ENCODE peak calls at places on chromosomes 4 and X, in five cellular contexts. C is astrocyte of the spinal cord, Z is left lung, K is stomach, E is RWPE2. W is an unnamed sample.

GRCh38 chr4:80967346-80967745 is 63.2 kb upstream of the BMP3 start:
- DNase-seq in C (no peak), K (no peak), E (no peak), Z (no peak), W (no peak)

GRCh38 chrX:10166731-10167149 is 10.0 kb downstream of the CLCN4 start:
- DNase-seq in E (no peak), Z (peak), C (no peak), K (peak), W (no peak)

GRCh38 chrX:41721590-41721989 is 2.4 kb upstream of the GPR82 start:
- DNase-seq in C (no peak), Z (no peak), E (no peak), K (no peak), W (no peak)

GRCh38 chrX:154348114-154348531 is 26.3 kb downstream of the FLNA start:
- DNase-seq in K (no peak), Z (peak), C (no peak), E (peak), W (no peak)

GRCh38 chr4:38563703-38564490 is 100.1 kb upstream of the KLF3 start:
- DNase-seq in C (peak), E (no peak), Z (no peak), K (no peak), W (peak)

GRCh38 chr4:2007804-2008670 is 737 bp downstream of the NELFA start:
- DNase-seq in C (no peak), K (no peak), Z (peak), E (no peak), W (no peak)

GRCh38 chr4:24013666-24014422 is 124.0 kb upstream of the PPARGC1A start:
- DNase-seq in E (no peak), Z (no peak), K (no peak), C (no peak), W (no peak)

GRCh38 chrX:82742351-82742750 is 765.7 kb upstream of the POU3F4 start:
- DNase-seq in E (no peak), Z (no peak), C (no peak), K (no peak), W (no peak)

GRCh38 chr4:48138936-48139335 is 4.9 kb upstream of the TXK start:
- DNase-seq in C (no peak), K (no peak), Z (no peak), E (no peak), W (no peak)

GRCh38 chr4:133598779-133599178 is 449.7 kb downstream of the PCDH10 start:
- DNase-seq in K (no peak), C (no peak), Z (no peak), E (no peak), W (no peak)

GRCh38 chr4:120071192-120071795 is 4.6 kb upstream of the MAD2L1 start:
- DNase-seq in E (no peak), Z (no peak), C (peak), K (no peak), W (no peak)

GRCh38 chr4:119080721-119081541 is 54.7 kb upstream of the MYOZ2 start:
- DNase-seq in E (no peak), C (peak), K (no peak), Z (no peak), W (no peak)

GRCh38 chrX:39856472-39857121 is 241.2 kb downstream of the BCOR start:
- DNase-seq in K (peak), E (no peak), Z (no peak), C (no peak), W (no peak)

GRCh38 chr4:138938371-138938699 is 77.2 kb upstream of the NOCT start:
- DNase-seq in K (no peak), Z (no peak), C (peak), E (no peak), W (no peak)

GRCh38 chr4:21011106-21011505 is 310.8 kb downstream of the PACRGL start:
- DNase-seq in Z (no peak), C (no peak), E (no peak), K (no peak), W (no peak)

GRCh38 chr4:140628016-140628415 is 59.3 kb upstream of the UCP1 start:
- DNase-seq in Z (no peak), E (no peak), K (no peak), C (no peak), W (no peak)

GRCh38 chr4:70190579-70190978 is 4.9 kb upstream of the ODAM start:
- DNase-seq in E (no peak), C (no peak), Z (no peak), K (no peak), W (no peak)

GRCh38 chrX:145825896-145826295 is 8.3 kb downstream of the SLITRK2 start:
- DNase-seq in E (no peak), K (no peak), C (peak), Z (no peak), W (no peak)

GRCh38 chr4:123858465-123858864 is 461.9 kb downstream of the SPRY1 start:
- DNase-seq in C (no peak), K (no peak), Z (no peak), E (no peak), W (no peak)

GRCh38 chr4:123618606-123619005 is 222.0 kb downstream of the SPRY1 start:
- DNase-seq in C (no peak), E (no peak), K (no peak), Z (no peak), W (no peak)

GRCh38 chr4:3871881-3872833 is 106.0 kb downstream of the ADRA2C start:
- DNase-seq in C (no peak), K (no peak), E (peak), Z (peak), W (no peak)

GRCh38 chrX:51804741-51805140 is 61.5 kb downstream of the GSPT2 start:
- DNase-seq in Z (no peak), E (no peak), C (no peak), K (no peak), W (no peak)
- TF ChIP-seq CTCF in Z (no peak), E (no peak), C (no peak), K (no peak), W (no peak)

GRCh38 chr4:146453192-146453591 is 68.5 kb downstream of the SLC10A7 start:
- DNase-seq in E (no peak), Z (no peak), K (no peak), C (no peak), W (no peak)

GRCh38 chr4:146456681-146457080 is 65.1 kb downstream of the SLC10A7 start:
- DNase-seq in C (no peak), E (no peak), Z (no peak), K (no peak), W (no peak)

DNA sequence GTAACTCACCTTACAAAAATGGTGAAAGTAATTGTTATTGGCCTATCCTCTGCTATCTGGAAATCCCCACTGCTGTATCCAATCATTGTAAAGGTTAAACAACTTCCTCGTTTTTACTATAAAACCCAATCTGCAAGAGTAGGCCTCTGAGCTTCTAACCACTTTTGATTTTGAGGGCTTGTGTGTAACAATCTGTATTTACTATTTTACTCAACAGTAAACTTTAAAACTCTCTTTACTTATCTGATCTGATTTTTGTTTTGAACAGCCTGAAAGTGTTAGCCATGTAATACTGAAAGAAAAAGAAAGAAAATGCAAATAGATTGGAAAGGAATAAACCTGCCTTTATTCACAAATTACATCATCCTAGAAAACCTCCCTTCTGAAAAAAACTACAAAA is 63.1 kb downstream of the SLC10A7 start:
- DNase-seq in E (no peak), Z (no peak), K (no peak), C (no peak), W (no peak)
- H3K4me3 ChIP-seq in E (no peak), Z (no peak), K (no peak), C (no peak), W (no peak)

DNA sequence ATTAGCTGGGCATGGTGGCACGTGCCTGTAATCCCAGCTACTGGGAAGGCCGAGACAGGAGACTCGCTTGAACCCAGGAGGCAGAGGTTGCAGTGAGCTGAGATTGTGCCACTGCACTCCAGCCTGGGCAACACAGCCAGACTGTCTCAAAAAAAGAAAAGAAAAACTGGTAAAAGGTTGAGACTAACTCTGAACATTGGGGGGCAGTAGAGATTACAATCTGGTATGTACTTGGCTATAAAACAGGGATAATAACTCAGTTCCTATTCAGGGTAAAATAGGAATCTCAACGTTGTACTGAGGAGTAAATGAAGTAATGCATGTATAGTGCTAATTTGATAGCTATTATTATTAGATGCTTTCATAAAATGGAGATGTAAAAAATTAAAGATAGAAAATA is 12.5 kb upstream of the KLF8 start:
- DNase-seq in Z (no peak), K (no peak), E (no peak), C (no peak), W (no peak)
- TF ChIP-seq CTCF in Z (no peak), K (no peak), E (peak), C (no peak), W (peak)

GRCh38 chr4:99324978-99325377 is 3.8 kb upstream of the ADH1B start:
- DNase-seq in Z (no peak), E (no peak), C (peak), K (peak), W (no peak)

GRCh38 chr4:99324361-99324760 is 3.2 kb upstream of the ADH1B start:
- DNase-seq in K (no peak), C (no peak), Z (no peak), E (no peak), W (no peak)

GRCh38 chr4:99323761-99324160 is 2.6 kb upstream of the ADH1B start:
- DNase-seq in K (no peak), Z (no peak), E (no peak), C (no peak), W (no peak)

GRCh38 chr4:99317354-99317753 is 3.8 kb downstream of the ADH1B start:
- DNase-seq in C (no peak), K (no peak), Z (no peak), E (no peak), W (no peak)

DNA sequence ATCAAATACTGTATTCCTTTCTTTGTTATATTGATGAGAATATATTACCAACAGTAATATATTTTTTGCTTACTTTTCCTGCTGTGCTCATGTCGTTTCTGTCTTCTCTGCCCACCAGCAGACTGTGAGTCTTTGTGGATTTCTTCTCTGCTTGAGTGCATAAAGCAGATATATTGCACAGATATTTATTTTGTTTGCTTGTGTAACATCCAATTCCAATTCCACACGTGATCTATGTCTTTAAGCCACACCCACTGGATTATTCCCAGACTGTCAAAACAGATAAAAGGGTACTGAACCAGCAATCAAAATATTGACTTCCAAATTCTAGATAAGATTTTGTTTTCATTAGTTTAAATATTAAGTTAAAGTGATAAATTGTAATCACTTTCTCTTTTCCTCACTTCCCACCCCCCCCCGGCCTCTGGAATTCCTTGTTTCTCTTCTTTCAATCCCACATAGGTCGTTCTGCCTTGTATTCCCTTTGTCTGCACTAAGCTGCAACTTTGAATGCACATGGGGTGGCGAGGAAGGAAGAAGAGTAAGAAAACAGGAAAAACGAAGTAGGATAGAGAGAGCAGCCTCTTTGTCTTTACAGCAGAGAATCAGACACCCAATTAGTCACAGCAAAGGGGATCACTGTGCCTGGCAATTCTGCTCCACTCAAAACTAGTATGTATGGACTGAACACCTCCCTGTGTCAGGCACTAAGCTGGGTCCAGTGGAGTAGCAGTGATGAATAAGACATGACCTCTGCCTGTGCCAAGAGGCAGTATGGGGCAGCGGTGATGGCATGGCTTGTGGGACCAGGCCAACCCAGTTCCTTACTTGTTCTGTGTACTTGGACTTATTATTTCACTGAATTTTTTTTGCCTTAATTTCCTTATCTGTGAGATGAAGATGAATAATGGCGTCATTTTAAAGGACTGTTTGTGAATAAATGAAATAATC is at the start of gene ADH1B:
- DNase-seq in Z (no peak), E (no peak), K (no peak), C (no peak), W (no peak)
- H3K4me3 ChIP-seq in Z (peak), E (no peak), K (peak), C (no peak), W (no peak)

DNA sequence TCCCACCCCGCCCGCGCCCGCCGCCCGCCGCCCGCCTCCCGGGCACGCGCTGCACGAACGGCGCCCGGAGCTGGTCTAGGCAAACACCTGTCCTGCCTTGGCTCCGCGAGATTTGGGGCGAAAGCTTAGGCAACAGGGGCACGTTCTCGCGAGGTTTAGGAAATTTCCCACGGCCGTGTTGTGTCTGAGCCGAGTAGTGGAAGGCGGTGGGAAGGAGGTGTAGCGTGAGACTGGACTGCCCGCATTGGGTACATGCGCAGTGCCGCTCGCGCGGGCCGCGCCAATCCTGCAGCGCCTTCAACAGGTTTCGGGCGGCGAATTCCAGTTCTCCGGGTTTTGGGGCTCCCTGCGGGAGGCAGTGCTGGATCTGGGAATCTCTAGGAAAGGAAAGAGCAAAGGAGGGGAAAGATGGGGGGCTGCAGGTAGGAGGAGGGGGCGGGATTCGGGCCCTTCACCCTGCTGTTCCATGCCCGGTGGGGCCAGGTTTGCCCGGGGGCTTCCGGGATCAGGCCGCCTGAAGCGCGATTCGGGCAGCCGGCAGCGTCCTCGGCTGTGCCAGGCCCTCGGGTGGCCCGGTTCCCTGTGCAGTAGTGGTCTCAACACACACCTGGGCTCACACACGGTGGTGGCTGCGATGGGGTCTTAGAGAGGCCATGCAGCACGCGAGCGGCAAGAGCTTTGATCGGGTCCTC is 1.2 kb upstream of the RBPJ start:
- DNase-seq in E (peak), Z (peak), K (peak), C (peak), W (peak)
- TF ChIP-seq CTCF in E (peak), Z (no peak), K (no peak), C (no peak), W (peak)

GRCh38 chr4:180542445-180543100 is 1700.6 kb upstream of the TENM3 start:
- DNase-seq in C (peak), E (peak), Z (no peak), K (no peak), W (no peak)

GRCh38 chr4:180539284-180539683 is 1703.9 kb upstream of the TENM3 start:
- DNase-seq in Z (no peak), C (no peak), E (no peak), K (no peak), W (no peak)

GRCh38 chr4:180538384-180539052 is 1704.7 kb upstream of the TENM3 start:
- DNase-seq in K (no peak), Z (no peak), E (no peak), C (no peak), W (no peak)

DNA sequence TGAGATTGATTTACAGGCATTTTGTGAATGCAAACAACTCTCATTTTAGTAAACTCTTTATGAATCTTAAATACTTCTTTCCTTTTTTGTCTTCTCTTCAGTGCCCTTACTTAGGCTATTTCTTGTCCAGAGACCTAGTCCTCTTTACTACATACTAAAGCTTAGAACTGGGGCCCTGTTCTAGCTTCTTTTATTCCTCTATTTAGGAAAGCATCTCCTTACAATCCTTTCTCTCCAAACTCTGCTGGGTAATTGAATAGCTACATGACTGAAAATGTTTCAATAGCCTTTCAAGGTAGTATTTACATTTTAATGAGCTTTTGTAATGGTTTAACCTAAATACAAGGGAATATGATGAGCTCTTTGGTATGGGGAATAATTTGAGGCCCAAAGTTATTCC is 1701.5 kb upstream of the TENM3 start:
- DNase-seq in C (no peak), Z (no peak), K (no peak), E (no peak), W (no peak)
- H3K4me3 ChIP-seq in C (no peak), Z (no peak), K (no peak), E (no peak), W (no peak)

GRCh38 chrX:135185795-135186443 is 14.7 kb upstream of the CT55 start:
- DNase-seq in C (peak), E (no peak), K (no peak), Z (no peak), W (no peak)
- TF ChIP-seq CTCF in C (peak), E (peak), K (no peak), Z (peak), W (peak)

GRCh38 chrX:130060122-130061069 is 49.9 kb downstream of the ELF4 start:
- DNase-seq in K (peak), Z (peak), C (peak), E (no peak), W (peak)
- H3K4me3 ChIP-seq in K (peak), Z (peak), C (peak), E (peak), W (peak)

DNA sequence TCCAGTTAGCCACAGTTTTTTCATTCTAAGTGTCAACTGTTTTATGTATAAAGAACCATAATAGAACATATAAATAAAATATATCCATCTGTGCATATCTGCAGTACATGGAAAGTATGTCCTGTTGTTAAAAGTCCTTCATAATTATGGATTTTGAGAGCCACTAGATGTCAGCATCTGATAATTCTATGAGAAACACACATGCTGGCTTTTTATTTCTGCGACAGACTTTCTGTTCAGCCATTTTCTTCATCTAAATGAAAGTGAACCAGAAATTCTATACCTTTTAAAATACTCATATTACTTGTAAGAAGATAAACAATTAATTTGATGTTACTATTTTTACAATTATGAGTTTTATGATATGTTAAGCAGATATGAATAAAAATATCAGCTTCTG is 251.4 kb downstream of the GPM6A start:
- DNase-seq in Z (no peak), K (no peak), C (peak), E (no peak), W (no peak)
- TF ChIP-seq CTCF in Z (no peak), K (no peak), C (peak), E (peak), W (peak)

GRCh38 chrX:46587753-46588171 is 14.2 kb downstream of the CHST7 start:
- DNase-seq in C (peak), E (no peak), K (no peak), Z (no peak), W (no peak)
- H3K4me3 ChIP-seq in C (no peak), E (no peak), K (no peak), Z (no peak), W (no peak)